ENCODE peak calls at places on chromosomes 6 and 20, in four cellular contexts. N is foreskin fibroblast; Q is activated B cell treated with CpG ODN at 0.5 μM for 24 hours; R is CD8-positive, alpha-beta T cell. C is an unnamed sample.

GRCh38 chr20:19121463-19121862 is 91.0 kb upstream of the SLC24A3 start:
- DNase-seq in N (no peak), Q (no peak), R (no peak), C (no peak)

GRCh38 chr6:139853302-139853992 is 479.0 kb upstream of the CITED2 start:
- DNase-seq in N (peak), Q (no peak), R (no peak), C (no peak)

GRCh38 chr6:78365473-78365872 is 501.9 kb upstream of the IRAK1BP1 start:
- DNase-seq in N (no peak), Q (no peak), R (no peak), C (no peak)

GRCh38 chr6:131995924-131996323 is 44.8 kb upstream of the CCN2 start:
- DNase-seq in N (peak), Q (no peak), R (no peak), C (no peak)

GRCh38 chr6:11366934-11367637 is 134.6 kb upstream of the NEDD9 start:
- DNase-seq in N (peak), Q (no peak), R (no peak), C (no peak)

GRCh38 chr6:158285321-158285960 is 26.8 kb upstream of the TULP4 start:
- DNase-seq in N (peak), Q (no peak), R (no peak), C (no peak)

GRCh38 chr6:137637161-137637560 is 143.0 kb upstream of the OLIG3 start:
- DNase-seq in N (peak), Q (no peak), R (no peak), C (no peak)

GRCh38 chr6:155301867-155302266 is 12.4 kb downstream of the TFB1M start:
- DNase-seq in N (no peak), Q (no peak), R (no peak), C (no peak)

GRCh38 chr6:139295906-139296305 is 4.1 kb upstream of the TXLNB start:
- DNase-seq in N (no peak), Q (no peak), R (no peak), C (no peak)

GRCh38 chr20:16351415-16351814 is 221.8 kb downstream of the KIF16B start:
- DNase-seq in N (no peak), Q (no peak), R (no peak), C (no peak)

GRCh38 chr6:127103482-127103881 is 15.0 kb upstream of the RSPO3 start:
- DNase-seq in N (peak), Q (no peak), R (no peak), C (no peak)

GRCh38 chr20:44548171-44548678 is 26.4 kb upstream of the SERINC3 start:
- DNase-seq in N (peak), Q (no peak), R (no peak), C (no peak)

GRCh38 chr20:22490287-22491187 is 93.8 kb downstream of the FOXA2 start:
- DNase-seq in N (no peak), Q (no peak), R (no peak), C (peak)

GRCh38 chr6:166598441-166599138 is 12.1 kb upstream of the RAMACL start:
- DNase-seq in N (peak), Q (no peak), R (no peak), C (no peak)

GRCh38 chr6:84422380-84422968 is 195.0 kb upstream of the CEP162 start:
- DNase-seq in N (no peak), Q (no peak), R (no peak), C (peak)

GRCh38 chr20:43798591-43799149 is 71.9 kb upstream of the GTSF1L start:
- DNase-seq in N (no peak), Q (no peak), R (no peak), C (no peak)

GRCh38 chr6:131292145-131292938 is 157.1 kb downstream of the AKAP7 start:
- DNase-seq in N (no peak), Q (no peak), R (no peak), C (no peak)

GRCh38 chr6:40477246-40478126 is 109.7 kb downstream of the LRFN2 start:
- DNase-seq in N (no peak), Q (no peak), R (peak), C (no peak)

GRCh38 chr20:20480689-20481088 is 112.8 kb downstream of the INSM1 start:
- DNase-seq in N (peak), Q (no peak), R (no peak), C (no peak)

GRCh38 chr6:23213651-23214050 is 644.3 kb downstream of the HDGFL1 start:
- DNase-seq in N (peak), Q (no peak), R (no peak), C (no peak)

GRCh38 chr6:132919476-132919875 is 105.1 kb downstream of the RPS12 start:
- DNase-seq in N (peak), Q (no peak), R (no peak), C (no peak)

GRCh38 chr6:142872376-142872775 is 72.6 kb downstream of the HIVEP2 start:
- DNase-seq in N (peak), Q (no peak), R (no peak), C (no peak)

GRCh38 chr20:48933017-48933766 is 11.7 kb downstream of the ARFGEF2 start:
- DNase-seq in N (no peak), Q (no peak), R (no peak), C (no peak)

DNA sequence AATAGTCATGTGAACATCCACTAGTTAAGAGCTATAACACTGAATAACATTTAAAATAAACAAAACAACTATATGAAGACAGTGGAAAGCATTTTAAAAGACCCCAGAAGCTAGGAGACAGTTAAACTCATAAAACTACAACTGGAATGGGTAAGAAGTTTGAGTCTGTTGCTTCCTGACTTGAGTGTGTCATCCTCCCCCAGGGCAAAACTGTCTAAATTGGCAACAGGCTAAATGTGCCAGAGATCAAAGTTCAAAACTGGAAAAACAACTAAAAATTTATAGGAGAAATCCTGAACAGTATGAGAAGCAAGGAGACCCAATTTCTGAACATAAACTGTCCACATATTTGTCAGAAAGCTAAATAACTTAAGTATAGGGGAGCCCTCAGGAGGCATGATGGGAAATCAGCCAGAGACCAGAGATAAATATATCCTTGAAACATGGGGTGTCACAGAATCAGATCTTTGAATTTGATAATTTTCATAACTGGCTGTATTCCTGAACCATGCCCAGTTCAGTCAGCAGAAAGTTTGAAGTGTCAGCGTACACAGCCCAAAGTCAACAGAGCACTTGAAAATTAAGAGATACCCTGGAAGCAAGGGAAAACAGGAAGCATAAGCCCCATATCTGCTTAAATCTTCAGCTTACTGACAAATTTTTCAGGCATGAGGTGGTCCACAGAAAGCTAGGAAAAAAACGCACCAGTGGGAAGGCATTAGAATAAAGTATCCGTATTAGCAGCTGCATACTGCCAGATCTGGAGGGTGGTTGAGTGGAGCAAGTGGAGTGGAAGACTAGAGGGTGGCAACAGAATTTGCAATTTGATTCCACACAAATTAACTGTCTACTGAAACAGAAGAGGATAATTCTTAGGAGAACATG is 516.1 kb upstream of the MAN1A1 start:
- DNase-seq in N (peak), Q (no peak), R (no peak), C (no peak)
- TF ChIP-seq CTCF in N (no peak), Q (no peak), R (no peak), C (no peak)

DNA sequence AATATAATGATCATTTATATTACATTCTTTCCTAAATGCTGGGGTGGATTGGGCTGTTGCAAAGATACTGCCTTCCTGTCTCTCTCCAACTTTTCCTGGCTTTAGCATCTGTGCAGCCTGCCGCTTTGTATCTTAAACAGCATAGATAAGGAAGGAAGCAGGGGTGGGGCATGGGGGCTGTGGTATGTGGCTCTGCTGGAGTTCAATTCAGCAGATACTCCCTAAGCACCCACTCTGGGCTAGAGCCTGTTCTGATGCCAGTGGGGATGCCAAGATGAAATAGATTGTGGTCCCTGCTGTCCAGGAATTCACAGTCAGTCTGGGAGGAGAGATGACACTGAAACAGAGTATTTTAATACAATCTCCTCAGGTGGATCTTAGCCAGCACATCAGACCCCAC is 56.8 kb downstream of the EIF2S2 start:
- DNase-seq in N (no peak), Q (no peak), R (no peak), C (no peak)
- TF ChIP-seq CTCF in N (no peak), Q (no peak), R (no peak), C (no peak)

GRCh38 chr6:113089056-113089455 is 741.9 kb downstream of the RFPL4B start:
- DNase-seq in N (no peak), Q (no peak), R (no peak), C (no peak)
- TF ChIP-seq CTCF in N (no peak), Q (no peak), R (no peak), C (no peak)

DNA sequence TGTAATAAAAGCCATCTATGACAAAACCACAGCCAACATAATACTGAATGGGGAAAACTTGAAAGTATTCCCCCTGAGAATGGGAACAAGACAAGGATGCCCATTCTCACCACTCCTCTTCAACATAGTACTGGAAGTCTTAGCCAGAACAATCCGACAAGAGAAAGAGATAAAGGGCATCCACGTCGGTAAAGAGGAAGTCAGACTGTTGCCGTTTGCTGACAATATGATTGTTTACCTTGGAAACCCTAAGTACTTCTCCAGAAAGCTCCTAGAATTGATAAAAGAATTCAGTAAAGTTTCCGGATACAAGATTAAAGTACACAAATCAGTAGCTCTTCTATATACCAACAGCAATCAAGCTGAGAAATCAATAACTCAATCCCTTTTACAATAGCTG is 14.0 kb upstream of the RUNX2 start:
- DNase-seq in N (no peak), Q (no peak), R (no peak), C (no peak)
- TF ChIP-seq CTCF in N (no peak), Q (no peak), R (no peak), C (no peak)